ENCODE peak calls at places on chromosomes 13 and 19, in five cellular contexts. B, I, U, K and R are unnamed samples.
A peak's percentile ranks its signal among the peaks of the same experiment; 100 is the strongest.

GRCh38 chr19:49823472-49823871 is 5.4 kb downstream of the MED25 start:
- DNase-seq in B (no peak), I (no peak), U (no peak), K (no peak), R (no peak)

GRCh38 chr19:347946-348861 is 3.6 kb upstream of the MIER2 start:
- DNase-seq in B (peak; percentile 15), I (no peak), U (no peak), K (no peak), R (peak; percentile 30)

GRCh38 chr13:76764429-76764828 is 121.8 kb downstream of the KCTD12 start:
- DNase-seq in B (peak; percentile 10), I (no peak), U (no peak), K (peak; percentile 73), R (peak; percentile 46)

GRCh38 chr13:80297094-80297493 is 43.8 kb downstream of the SPRY2 start:
- DNase-seq in B (no peak), I (no peak), U (no peak), K (no peak), R (no peak)

GRCh38 chr13:98909016-98909415 is 68.8 kb downstream of the DOCK9 start:
- DNase-seq in B (no peak), I (no peak), U (no peak), K (no peak), R (no peak)

GRCh38 chr19:58330458-58330857 is 3.7 kb downstream of the ZSCAN22 start:
- DNase-seq in B (peak; percentile 75), I (no peak), U (no peak), K (no peak), R (no peak)

GRCh38 chr19:54208784-54209057 is 8.1 kb downstream of the RPS9 start:
- DNase-seq in B (peak; percentile 18), I (no peak), U (no peak), K (no peak), R (no peak)

GRCh38 chr19:47540748-47541147 is 25.9 kb upstream of the NAPA start:
- DNase-seq in B (peak; percentile 21), I (no peak), U (peak; percentile 49), K (peak; percentile 59), R (peak; percentile 11)

GRCh38 chr13:51797664-51798488 is 6.1 kb downstream of the DHRS12 start:
- DNase-seq in B (peak; percentile 55), I (no peak), U (peak; percentile 68), K (peak; percentile 87), R (peak; percentile 42)

GRCh38 chr13:101511766-101512165 is 59.3 kb downstream of the ITGBL1 start:
- DNase-seq in B (peak; percentile 56), I (no peak), U (no peak), K (no peak), R (no peak)

GRCh38 chr13:31227063-31227462 is 27.3 kb downstream of the B3GLCT start:
- DNase-seq in B (no peak), I (no peak), U (no peak), K (no peak), R (no peak)

GRCh38 chr19:34365463-34366401 is 736 bp downstream of the GPI start:
- DNase-seq in B (peak; percentile 41), I (no peak), U (peak; percentile 32), K (peak; percentile 81), R (peak; percentile 47)

GRCh38 chr19:46225558-46226004 is 4.0 kb upstream of the IGFL1 start:
- DNase-seq in B (peak; percentile 27), I (no peak), U (peak; percentile 23), K (peak; percentile 43), R (no peak)

GRCh38 chr13:20902438-20903163 is at the start of gene XPO4:
- DNase-seq in B (peak; percentile 75), I (peak; percentile 5), U (peak; percentile 93), K (peak; percentile 85), R (peak; percentile 82)

DNA sequence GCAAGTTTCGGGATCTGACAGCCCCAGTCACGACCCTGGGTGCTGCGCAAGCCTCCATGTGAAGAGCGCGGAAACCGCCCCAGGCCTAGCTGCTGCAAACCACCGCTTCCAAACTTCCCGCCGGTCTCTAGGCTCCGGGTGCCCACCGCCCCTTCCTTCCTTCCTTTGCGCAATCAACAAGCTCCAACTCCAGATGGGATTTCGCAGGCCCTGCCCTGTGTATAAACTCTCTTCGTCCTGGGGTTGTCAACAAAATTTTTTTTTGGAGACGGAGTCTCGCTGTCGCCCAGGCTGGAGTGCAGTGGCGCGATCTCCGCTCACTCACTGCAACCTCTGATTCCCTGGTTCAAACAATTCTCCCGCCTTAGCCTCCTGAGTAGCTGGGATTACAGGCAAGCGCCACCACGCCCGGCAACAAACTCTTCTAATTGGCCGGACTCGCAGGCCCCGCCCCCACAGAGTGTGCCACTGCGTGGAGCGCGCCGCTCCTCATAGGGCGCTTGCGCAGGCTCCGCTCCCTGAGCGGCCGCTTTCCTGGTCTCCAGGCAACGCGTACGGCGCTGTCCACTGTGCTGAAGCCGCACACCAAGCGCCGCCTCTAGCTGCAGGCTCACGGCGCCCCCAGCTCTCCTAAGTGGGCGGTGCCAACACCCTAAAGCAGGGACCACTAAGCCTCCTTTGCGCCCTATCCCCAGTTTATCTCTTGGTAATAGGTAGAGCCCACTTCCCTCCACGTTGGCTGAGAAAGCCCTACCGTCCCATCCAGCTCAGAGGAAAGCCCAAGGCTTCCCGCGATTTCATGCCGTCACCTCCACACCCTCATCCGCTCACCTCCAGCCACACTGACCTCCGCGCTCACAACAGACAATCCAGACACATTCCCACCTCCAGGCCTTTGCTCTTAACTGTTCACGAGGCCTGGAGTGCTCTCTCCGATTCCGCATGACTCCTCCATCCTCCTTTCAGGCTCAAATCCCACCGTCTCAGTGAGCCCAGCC is 5.5 kb upstream of the QTRT1 start:
- DNase-seq in B (peak; percentile 88), I (peak; percentile 43), U (peak; percentile 95), K (peak; percentile 98), R (peak; percentile 77)
- H3K4me3 ChIP-seq in B (peak overlapping the region; percentile 35), I (peak overlapping the region; percentile 17), U (peak overlapping the region; percentile 19), K (no peak overlapping the region), R (no peak overlapping the region)

GRCh38 chr19:42693760-42694350 is 46.4 kb downstream of the PSG3 start:
- DNase-seq in B (peak; percentile 33), I (no peak), U (peak; percentile 69), K (no peak), R (peak; percentile 58)

GRCh38 chr19:42695811-42696503 is 44.3 kb downstream of the PSG3 start:
- DNase-seq in B (no peak), I (no peak), U (no peak), K (no peak), R (no peak)

DNA sequence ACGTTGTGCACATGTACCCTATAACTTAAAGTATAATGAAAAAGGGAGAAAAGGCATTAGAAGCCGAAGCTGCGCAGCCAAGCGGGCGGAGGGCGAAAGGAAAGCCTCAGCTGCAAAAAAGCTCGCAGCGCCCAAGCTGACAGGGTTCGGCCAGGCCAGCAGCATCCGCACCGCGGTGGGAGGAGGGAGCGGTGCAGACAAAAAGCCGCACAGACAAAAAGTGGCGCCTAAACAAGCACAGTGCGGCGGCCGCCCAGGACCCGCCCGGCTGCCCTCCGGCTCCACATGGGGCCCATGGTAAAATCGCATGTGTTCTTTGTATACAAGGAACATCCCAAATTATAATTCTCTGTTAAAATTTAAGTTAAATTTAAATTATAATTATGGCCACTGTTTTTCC is 42.4 kb downstream of the PSG3 start:
- DNase-seq in B (no peak), I (no peak), U (no peak), K (no peak), R (no peak)
- H3K27me3 ChIP-seq in B (peaks cover 11% of the 10 kb centered on the region), I (peaks cover 39% of the 10 kb centered on the region), U (no peaks in the 10 kb centered on the region), K (peaks cover 6% of the 10 kb centered on the region), R (no peaks in the 10 kb centered on the region)

GRCh38 chr19:10815007-10815531 is 20.9 kb downstream of the TMED1 start:
- DNase-seq in B (no peak), I (no peak), U (no peak), K (no peak), R (no peak)
- H3K36me3 ChIP-seq in B (peaks cover 41% of the 10 kb centered on the region), I (peaks cover 11% of the 10 kb centered on the region), U (no peaks in the 10 kb centered on the region), K (no peaks in the 10 kb centered on the region), R (peaks cover 74% of the 10 kb centered on the region)

GRCh38 chr13:111468037-111468959 is 147.9 kb downstream of the TEX29 start:
- DNase-seq in B (no peak), I (no peak), U (no peak), K (peak; percentile 20), R (no peak)
- H3K4me3 ChIP-seq in B (no peak overlapping the region), I (no peak overlapping the region), U (no peak overlapping the region), K (no peak overlapping the region), R (no peak overlapping the region)

DNA sequence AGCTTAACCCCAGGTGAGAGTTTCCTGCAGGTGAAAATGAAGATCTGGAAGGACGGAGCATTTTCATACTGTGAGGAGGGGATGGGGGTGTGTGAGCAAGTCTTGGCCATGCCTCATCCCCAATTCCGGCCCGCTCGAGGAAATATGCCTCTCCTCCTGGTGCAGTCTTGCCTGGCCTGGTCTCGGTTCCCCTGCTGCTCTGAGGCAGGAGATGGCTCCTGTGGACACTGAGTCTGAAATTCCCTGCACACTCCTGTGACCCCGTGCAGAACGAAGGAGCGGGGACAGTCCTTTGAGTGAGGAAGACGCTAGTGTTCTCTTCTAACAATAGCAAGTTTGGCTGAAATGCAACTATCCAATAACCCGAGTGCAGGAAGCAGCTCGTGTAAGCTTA is 329 bp upstream of the ZNF439 start:
- DNase-seq in B (no peak), I (no peak), U (no peak), K (no peak), R (no peak)
- H3K27me3 ChIP-seq in B (no peaks in the 10 kb centered on the region), I (no peaks in the 10 kb centered on the region), U (no peaks in the 10 kb centered on the region), K (no peaks in the 10 kb centered on the region), R (no peaks in the 10 kb centered on the region)